ENCODE peak calls at places on chromosomes 16 and 17, in six cellular contexts. M is adrenal gland, Q is H1, G is lung, R is tibial artery, X is heart right ventricle. P is an unnamed sample. For H3K9me3, the result is how much of the 10 kb centered on the place peaks cover.

GRCh38 chr16:56480776-56481467 is 29.6 kb downstream of the OGFOD1 start:
- DNase-seq in M (no peak), Q (no peak), G (no peak), R (no peak), X (no peak), P (no peak)

GRCh38 chr16:48054881-48055601 is 100.8 kb downstream of the ABCC12 start:
- DNase-seq in M (peak), Q (peak), G (peak), R (no peak), X (peak), P (peak)

GRCh38 chr16:66481943-66482390 is 54.9 kb downstream of the BEAN1 start:
- DNase-seq in M (no peak), Q (no peak), G (no peak), R (peak), X (no peak), P (no peak)

GRCh38 chr17:33732116-33732515 is 439.0 kb upstream of the ASIC2 start:
- DNase-seq in M (no peak), Q (no peak), G (no peak), R (no peak), X (no peak), P (no peak)

GRCh38 chr17:42744283-42744805 is 496 bp downstream of the EZH1 start:
- DNase-seq in M (peak), Q (no peak), G (peak), R (peak), X (peak), P (peak)

GRCh38 chr17:71975331-71975801 is 145.5 kb upstream of the SOX9 start:
- DNase-seq in M (no peak), Q (no peak), G (no peak), R (peak), X (peak), P (peak)

GRCh38 chr17:45341389-45342158 is 24.8 kb upstream of the MAP3K14 start:
- DNase-seq in M (no peak), Q (peak), G (peak), R (peak), X (peak), P (no peak)

GRCh38 chr16:66369055-66369592 is 2.6 kb downstream of the CDH5 start:
- DNase-seq in M (no peak), Q (no peak), G (no peak), R (no peak), X (no peak), P (no peak)

GRCh38 chr17:43341705-43342600 is 56.8 kb upstream of the ARL4D start:
- DNase-seq in M (no peak), Q (no peak), G (no peak), R (no peak), X (no peak), P (no peak)

GRCh38 chr17:75824050-75824552 is 20.1 kb downstream of the UNC13D start:
- DNase-seq in M (no peak), Q (no peak), G (no peak), R (no peak), X (no peak), P (no peak)

GRCh38 chr17:8966926-8967325 is 1.4 kb upstream of the PIK3R5 start:
- DNase-seq in M (no peak), Q (no peak), G (no peak), R (no peak), X (no peak), P (no peak)

GRCh38 chr17:74744714-74745547 is 3.5 kb upstream of the NHERF1 start:
- DNase-seq in M (peak), Q (peak), G (peak), R (peak), X (peak), P (peak)

GRCh38 chr17:28193241-28193640 is 125.8 kb upstream of the TMEM97 start:
- DNase-seq in M (no peak), Q (no peak), G (peak), R (peak), X (peak), P (peak)

GRCh38 chr17:77400445-77400870 is 259.7 kb downstream of the SEC14L1 start:
- DNase-seq in M (no peak), Q (no peak), G (peak), R (no peak), X (peak), P (no peak)

GRCh38 chr16:49498241-49499017 is 124.8 kb downstream of the C16orf78 start:
- DNase-seq in M (no peak), Q (no peak), G (no peak), R (no peak), X (no peak), P (no peak)

GRCh38 chr16:4200000-4200780 is 41.7 kb downstream of the SRL start:
- DNase-seq in M (peak), Q (peak), G (peak), R (peak), X (peak), P (peak)

GRCh38 chr16:69432069-69432468 is 7.7 kb downstream of the CYB5B start:
- DNase-seq in M (no peak), Q (no peak), G (no peak), R (no peak), X (no peak), P (no peak)

GRCh38 chr17:32117399-32117798 is 24.9 kb upstream of the RHOT1 start:
- DNase-seq in M (no peak), Q (peak), G (no peak), R (no peak), X (no peak), P (no peak)

GRCh38 chr16:69273009-69273408 is 38.1 kb upstream of the VPS4A start:
- DNase-seq in M (no peak), Q (no peak), G (no peak), R (no peak), X (no peak), P (no peak)

GRCh38 chr17:18959071-18959844 is 7.3 kb downstream of the SLC5A10 start:
- DNase-seq in M (no peak), Q (no peak), G (no peak), R (no peak), X (no peak), P (no peak)

GRCh38 chr16:81616321-81617020 is 162.6 kb upstream of the PLCG2 start:
- DNase-seq in M (no peak), Q (no peak), G (no peak), R (no peak), X (peak), P (peak)

GRCh38 chr16:70601576-70602575 is 44.5 kb upstream of the IL34 start:
- DNase-seq in M (no peak), Q (no peak), G (no peak), R (no peak), X (no peak), P (no peak)

GRCh38 chr17:80212962-80213650 is 7.0 kb downstream of the SGSH start:
- DNase-seq in M (no peak), Q (no peak), G (no peak), R (peak), X (no peak), P (no peak)

GRCh38 chr17:70355185-70355584 is 185.9 kb downstream of the KCNJ2 start:
- DNase-seq in M (no peak), Q (no peak), G (no peak), R (no peak), X (no peak), P (no peak)

GRCh38 chr17:52242268-52242667 is 83.8 kb upstream of the CA10 start:
- DNase-seq in M (no peak), Q (no peak), G (no peak), R (no peak), X (no peak), P (no peak)

GRCh38 chr17:31548709-31549108 is 157.2 kb downstream of the RAB11FIP4 start:
- DNase-seq in M (no peak), Q (no peak), G (no peak), R (no peak), X (no peak), P (no peak)

GRCh38 chr16:70419384-70420327 is 19.2 kb downstream of the ST3GAL2 start:
- DNase-seq in M (no peak), Q (no peak), G (no peak), R (no peak), X (no peak), P (no peak)

GRCh38 chr16:57893559-57894389 is 77.2 kb downstream of the CNGB1 start:
- DNase-seq in M (no peak), Q (no peak), G (peak), R (no peak), X (no peak), P (peak)

GRCh38 chr17:694239-694638 is 20.4 kb downstream of the VPS53 start:
- DNase-seq in M (no peak), Q (no peak), G (no peak), R (no peak), X (no peak), P (no peak)

GRCh38 chr17:50532452-50533024 is at the start of gene EPN3:
- DNase-seq in M (no peak), Q (peak), G (no peak), R (no peak), X (no peak), P (peak)

GRCh38 chr17:14329900-14330491 is 29.1 kb downstream of the HS3ST3B1 start:
- DNase-seq in M (no peak), Q (no peak), G (no peak), R (no peak), X (no peak), P (no peak)

GRCh38 chr16:17318200-17318599 is 152.6 kb downstream of the XYLT1 start:
- DNase-seq in M (no peak), Q (no peak), G (no peak), R (peak), X (no peak), P (no peak)

DNA sequence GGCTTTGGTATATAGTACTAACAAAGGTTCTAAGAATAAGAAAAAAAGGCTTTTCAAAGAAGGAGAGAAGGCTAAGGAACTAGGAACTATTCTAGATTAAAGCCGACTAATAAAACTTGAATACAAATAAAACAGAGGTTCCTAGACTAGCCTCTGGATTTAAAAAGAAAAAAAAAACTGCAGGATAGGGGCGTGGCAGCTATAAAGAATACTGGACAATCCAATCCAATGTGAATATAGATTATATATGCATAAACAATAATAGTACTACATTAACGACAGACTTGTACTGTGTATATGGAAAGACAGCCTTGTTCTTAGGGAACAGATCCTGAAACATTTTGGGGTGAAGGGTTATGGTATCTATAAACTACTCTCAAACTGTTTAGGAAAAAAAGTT is 23.9 kb upstream of the ANKFY1 start:
- DNase-seq in M (no peak), Q (no peak), G (no peak), R (no peak), X (no peak), P (no peak)
- H3K27ac ChIP-seq in M (no peak), Q (no peak), G (no peak), R (no peak), X (no peak), P (peak)

DNA sequence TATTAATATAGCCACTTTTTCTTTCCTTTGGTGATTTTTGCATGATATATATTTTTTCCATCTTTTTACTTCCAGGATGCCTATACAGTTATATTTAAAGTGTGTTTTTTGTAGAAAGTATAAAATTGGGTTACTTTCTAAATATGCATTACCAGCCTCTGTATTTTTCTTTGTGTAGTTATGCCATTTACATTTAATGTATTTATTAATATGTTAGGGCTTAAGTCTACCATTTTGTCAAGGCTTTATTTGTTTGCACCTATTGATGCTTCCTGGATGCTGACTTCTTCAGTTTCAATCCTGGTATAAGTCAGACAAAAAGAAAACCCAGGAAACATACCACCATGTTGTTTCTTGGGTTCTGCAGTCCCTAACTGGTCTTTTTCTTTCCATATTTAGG is 911.1 kb upstream of the GOT2 start:
- DNase-seq in M (no peak), Q (no peak), G (no peak), R (no peak), X (no peak), P (no peak)
- H3K9me3 ChIP-seq in M (under half), Q (under half), G (under half), R (under half), X (half or more), P (under half)

DNA sequence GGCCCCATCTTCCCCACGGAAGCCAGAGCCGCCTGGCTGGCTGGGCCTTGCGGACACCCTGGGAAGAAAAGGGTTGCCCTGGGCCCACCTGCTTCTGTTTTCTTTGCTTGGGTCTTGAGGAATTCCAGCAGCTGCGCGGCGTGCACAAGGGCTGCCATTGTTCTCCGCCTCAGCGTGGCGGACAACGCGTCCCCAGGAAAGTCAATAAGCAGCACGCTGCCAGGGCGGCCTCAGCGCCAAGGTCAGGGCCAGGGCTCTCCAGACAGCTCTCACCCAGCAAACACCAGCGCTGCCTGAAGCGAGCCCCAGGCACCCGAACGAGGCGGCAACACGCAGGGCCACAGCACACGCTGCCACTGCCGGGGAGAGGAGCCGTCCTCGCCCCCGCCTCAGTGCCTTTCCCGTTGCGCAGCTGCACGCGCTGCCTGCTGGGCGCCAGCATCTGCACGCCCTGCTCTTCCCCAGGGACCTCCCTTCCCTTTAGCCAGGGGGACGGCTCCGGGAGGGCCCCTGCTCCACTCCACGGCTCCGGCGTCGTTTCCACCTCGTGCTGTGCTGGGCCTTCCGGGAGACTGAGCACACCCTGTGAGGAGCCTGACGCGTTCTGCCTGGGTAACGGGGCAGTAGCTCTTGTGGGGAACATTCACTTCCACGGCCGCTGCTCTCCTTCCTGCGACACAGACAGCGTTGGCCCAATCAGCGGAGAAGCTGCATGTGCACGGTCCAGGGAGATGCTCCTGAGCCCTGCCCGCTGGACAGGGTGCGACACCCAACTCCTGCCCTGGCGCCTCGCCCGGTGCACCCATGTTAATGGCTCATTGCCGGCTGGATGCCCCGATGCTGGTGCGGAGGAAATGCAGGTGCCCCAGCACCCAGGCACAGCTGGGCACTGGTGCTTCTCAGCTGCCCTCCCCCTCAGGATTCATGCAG is 57.8 kb downstream of the LMF1 start:
- DNase-seq in M (no peak), Q (no peak), G (no peak), R (no peak), X (no peak), P (no peak)
- TF ChIP-seq CTCF in M (no peak), Q (no peak), G (no peak), R (no peak), X (no peak), P (no peak)

GRCh38 chr17:81913394-81914102 is 2.3 kb upstream of the PCYT2 start:
- DNase-seq in M (no peak), Q (no peak), G (no peak), R (no peak), X (no peak), P (no peak)

GRCh38 chr17:81910840-81911276 is 341 bp downstream of the PCYT2 start:
- DNase-seq in M (no peak), Q (no peak), G (no peak), R (no peak), X (no peak), P (no peak)

GRCh38 chr17:81912441-81913309 is 1.5 kb upstream of the PCYT2 start:
- DNase-seq in M (no peak), Q (no peak), G (no peak), R (no peak), X (no peak), P (no peak)

GRCh38 chr17:81911277-81911961 is at the start of gene PCYT2:
- DNase-seq in M (peak), Q (peak), G (peak), R (peak), X (peak), P (peak)

DNA sequence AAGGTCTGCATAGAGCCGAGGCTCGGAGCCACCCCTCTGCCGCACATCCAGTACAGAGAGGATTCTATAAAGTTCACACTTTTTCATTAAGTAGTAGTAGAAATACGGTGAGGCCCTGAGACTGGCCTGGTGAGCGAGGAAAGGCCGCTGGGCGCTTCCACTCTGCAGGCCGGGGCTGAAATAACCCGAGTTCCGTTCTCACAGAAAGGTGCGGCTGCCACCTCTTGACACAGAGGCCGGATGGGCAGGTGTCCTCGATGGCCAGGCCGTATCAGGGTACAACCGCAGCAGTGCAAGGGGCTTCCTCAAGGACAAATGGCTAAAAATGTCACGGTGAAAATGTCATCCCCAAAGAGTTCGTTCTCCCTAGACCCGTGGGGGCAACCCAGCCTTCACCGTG is 770 bp upstream of the PCYT2 start:
- DNase-seq in M (no peak), Q (no peak), G (no peak), R (no peak), X (no peak), P (no peak)
- H3K27ac ChIP-seq in M (no peak), Q (no peak), G (no peak), R (peak), X (no peak), P (no peak)

DNA sequence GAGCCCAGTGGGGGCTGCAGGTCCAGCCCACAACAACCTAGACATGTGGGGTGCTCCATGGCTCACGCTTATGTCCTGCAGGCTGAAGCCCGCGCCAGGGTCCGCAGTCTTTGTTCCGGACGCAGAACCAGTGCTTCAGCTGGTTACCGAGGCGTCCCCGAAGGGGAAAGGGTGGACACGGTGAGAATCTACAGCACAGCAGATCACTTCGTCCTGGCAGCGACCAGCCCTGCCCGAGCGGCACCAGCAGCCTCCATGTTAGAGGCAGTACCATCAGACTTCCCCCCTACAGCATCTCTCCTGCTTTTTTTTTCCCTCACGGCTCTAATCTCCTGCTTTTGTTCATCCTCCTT is 1736.4 kb downstream of the TP53TG3F start:
- DNase-seq in M (no peak), Q (no peak), G (no peak), R (no peak), X (no peak), P (no peak)
- H3K9me3 ChIP-seq in M (under half), Q (half or more), G (under half), R (under half), X (under half), P (under half)

P was measured in colonic mucosa.